ENCODE peak calls at places on chromosome 18, in nine cellular contexts. P, G, Q, W, K, Z, N, O and S are unnamed samples.

GRCh38 chr18:59049726-59050660 is 89.7 kb upstream of the SEC11C start:
- DNase-seq in P (no peak), W (no peak), Z (no peak), N (no peak), O (no peak), Q (no peak), K (no peak), G (no peak), S (no peak)

GRCh38 chr18:41145526-41145925 is 809.5 kb upstream of the PIK3C3 start:
- DNase-seq in K (no peak), G (no peak), O (no peak), W (no peak), Z (no peak), Q (no peak), P (no peak), N (no peak), S (no peak)

GRCh38 chr18:44792456-44793080 is 111.9 kb downstream of the SETBP1 start:
- DNase-seq in O (no peak), K (no peak), W (no peak), G (no peak), P (no peak), Q (no peak), Z (no peak), N (no peak), S (no peak)

GRCh38 chr18:10213526-10213925 is 240.9 kb upstream of the APCDD1 start:
- DNase-seq in Z (no peak), G (no peak), N (no peak), Q (no peak), O (peak; percentile 79), W (peak; percentile 70), P (peak; percentile 7), K (peak; percentile 18), S (peak; percentile 66)

GRCh38 chr18:25289040-25289631 is 62.8 kb downstream of the ZNF521 start:
- DNase-seq in O (no peak), Z (no peak), Q (no peak), W (no peak), N (no peak), G (no peak), P (no peak), K (peak; percentile 16), S (no peak)

GRCh38 chr18:10418836-10419235 is 35.6 kb upstream of the APCDD1 start:
- DNase-seq in K (no peak), Q (no peak), O (no peak), P (no peak), Z (no peak), G (no peak), N (no peak), W (no peak), S (no peak)

GRCh38 chr18:53131001-53131400 is 791.0 kb downstream of the DCC start:
- DNase-seq in N (no peak), P (no peak), Z (no peak), G (no peak), Q (no peak), K (no peak), W (no peak), O (no peak), S (no peak)

GRCh38 chr18:9906407-9906955 is 7.3 kb upstream of the VAPA start:
- DNase-seq in Z (no peak), N (no peak), G (no peak), W (no peak), O (no peak), Q (no peak), P (no peak), K (no peak), S (no peak)

GRCh38 chr18:78774741-78775141 is 204.9 kb upstream of the SALL3 start:
- DNase-seq in O (no peak), G (no peak), N (no peak), Q (no peak), K (no peak), Z (no peak), P (no peak), W (no peak), S (no peak)

GRCh38 chr18:63213331-63213900 is 106.2 kb downstream of the BCL2 start:
- DNase-seq in O (no peak), Q (no peak), Z (peak; percentile 73), G (no peak), W (no peak), K (no peak), P (no peak), N (no peak), S (no peak)

GRCh38 chr18:44149706-44150105 is 531.0 kb upstream of the SETBP1 start:
- DNase-seq in O (no peak), K (no peak), W (no peak), Q (no peak), N (no peak), G (no peak), Z (no peak), P (no peak), S (no peak)